ENCODE peak calls at places on chromosomes 16 and 17, in seven cellular contexts. One of them, this sample, is unnamed.

GRCh38 chr16:29757950-29758466 is 12.2 kb upstream of the C16orf54 start:
- DNase-seq in iris pigment epithelial cell: peak; percentile 69
- DNase-seq in Daoy: no peak
- DNase-seq in Caki2: peak; percentile 46
- DNase-seq in C1 segment of cervical spinal cord: no peak
- DNase-seq in left ventricle myocardium inferior: no peak
- DNase-seq in astrocyte: peak; percentile 51
- DNase-seq in this sample: peak; percentile 28

GRCh38 chr16:67546091-67546501 is 16.2 kb upstream of the CTCF start:
- DNase-seq in left ventricle myocardium inferior: no peak
- DNase-seq in Caki2: no peak
- DNase-seq in C1 segment of cervical spinal cord: no peak
- DNase-seq in Daoy: no peak
- DNase-seq in iris pigment epithelial cell: no peak
- DNase-seq in astrocyte: no peak
- DNase-seq in this sample: no peak

GRCh38 chr16:89658221-89658879 is 714 bp downstream of the SPATA33 start:
- DNase-seq in astrocyte: no peak
- DNase-seq in iris pigment epithelial cell: no peak
- DNase-seq in C1 segment of cervical spinal cord: no peak
- DNase-seq in left ventricle myocardium inferior: no peak
- DNase-seq in Daoy: peak; percentile 19
- DNase-seq in Caki2: no peak
- DNase-seq in this sample: no peak

GRCh38 chr16:82965808-82966207 is 339.0 kb downstream of the CDH13 start:
- DNase-seq in astrocyte: no peak
- DNase-seq in Caki2: no peak
- DNase-seq in left ventricle myocardium inferior: no peak
- DNase-seq in Daoy: no peak
- DNase-seq in C1 segment of cervical spinal cord: no peak
- DNase-seq in iris pigment epithelial cell: no peak
- DNase-seq in this sample: no peak

GRCh38 chr17:12510535-12510934 is 155.2 kb upstream of the MYOCD start:
- DNase-seq in Caki2: no peak
- DNase-seq in iris pigment epithelial cell: peak; percentile 61
- DNase-seq in C1 segment of cervical spinal cord: no peak
- DNase-seq in astrocyte: peak; percentile 49
- DNase-seq in Daoy: no peak
- DNase-seq in left ventricle myocardium inferior: no peak
- DNase-seq in this sample: no peak

GRCh38 chr17:82237746-82238561 is 9.1 kb downstream of the SLC16A3 start:
- DNase-seq in iris pigment epithelial cell: no peak
- DNase-seq in astrocyte: no peak
- DNase-seq in C1 segment of cervical spinal cord: no peak
- DNase-seq in Daoy: no peak
- DNase-seq in Caki2: no peak
- DNase-seq in left ventricle myocardium inferior: peak; percentile 14
- DNase-seq in this sample: no peak

GRCh38 chr17:17525331-17525730 is 29.1 kb upstream of the RASD1 start:
- DNase-seq in Caki2: no peak
- DNase-seq in Daoy: no peak
- DNase-seq in astrocyte: no peak
- DNase-seq in left ventricle myocardium inferior: no peak
- DNase-seq in iris pigment epithelial cell: no peak
- DNase-seq in C1 segment of cervical spinal cord: no peak
- DNase-seq in this sample: no peak

GRCh38 chr17:59346876-59347407 is 15.5 kb downstream of the YPEL2 start:
- DNase-seq in Caki2: no peak
- DNase-seq in left ventricle myocardium inferior: no peak
- DNase-seq in astrocyte: no peak
- DNase-seq in iris pigment epithelial cell: no peak
- DNase-seq in C1 segment of cervical spinal cord: no peak
- DNase-seq in Daoy: no peak
- DNase-seq in this sample: no peak

GRCh38 chr17:48131216-48131824 is 23.8 kb downstream of the SNX11 start:
- DNase-seq in Caki2: peak; percentile 54
- DNase-seq in iris pigment epithelial cell: peak; percentile 48
- DNase-seq in astrocyte: peak; percentile 27
- DNase-seq in C1 segment of cervical spinal cord: no peak
- DNase-seq in left ventricle myocardium inferior: no peak
- DNase-seq in Daoy: peak; percentile 64
- DNase-seq in this sample: peak; percentile 47

GRCh38 chr17:46834846-46835245 is 16.4 kb upstream of the WNT3 start:
- DNase-seq in Caki2: no peak
- DNase-seq in C1 segment of cervical spinal cord: no peak
- DNase-seq in iris pigment epithelial cell: no peak
- DNase-seq in left ventricle myocardium inferior: no peak
- DNase-seq in astrocyte: no peak
- DNase-seq in Daoy: no peak
- DNase-seq in this sample: no peak

GRCh38 chr16:48498761-48499600 is 111.0 kb downstream of the N4BP1 start:
- DNase-seq in Daoy: no peak
- DNase-seq in Caki2: no peak
- DNase-seq in left ventricle myocardium inferior: no peak
- DNase-seq in iris pigment epithelial cell: peak; percentile 92
- DNase-seq in C1 segment of cervical spinal cord: no peak
- DNase-seq in astrocyte: peak; percentile 57
- DNase-seq in this sample: peak; percentile 80

GRCh38 chr16:89093602-89094251 is at the start of gene ACSF3:
- DNase-seq in Caki2: peak; percentile 45
- DNase-seq in iris pigment epithelial cell: peak; percentile 53
- DNase-seq in Daoy: peak; percentile 70
- DNase-seq in left ventricle myocardium inferior: peak; percentile 69
- DNase-seq in astrocyte: peak; percentile 22
- DNase-seq in C1 segment of cervical spinal cord: peak; percentile 19
- DNase-seq in this sample: peak; percentile 4

This sample was measured in brain microvascular endothelial cell.